ENCODE peak calls at places on chromosome 13, in six cellular contexts. K, C, Y, I, S and N are unnamed samples.

GRCh38 chr13:94322925-94323324 is 156.6 kb downstream of the DCT start:
- DNase-seq in K (no peak), C (no peak), Y (no peak), I (no peak), S (peak), N (no peak)

GRCh38 chr13:72953391-72953960 is 105.3 kb upstream of the KLF5 start:
- DNase-seq in K (peak), C (peak), Y (no peak), I (no peak), S (no peak), N (no peak)

GRCh38 chr13:84658881-84659661 is 776.8 kb upstream of the SLITRK1 start:
- DNase-seq in K (no peak), C (no peak), Y (peak), I (peak), S (no peak), N (no peak)

GRCh38 chr13:36639610-36640009 is 34.2 kb upstream of the SERTM1 start:
- DNase-seq in K (no peak), C (no peak), Y (no peak), I (no peak), S (no peak), N (no peak)

GRCh38 chr13:109256866-109257760 is 529.3 kb downstream of the IRS2 start:
- DNase-seq in K (no peak), C (peak), Y (peak), I (peak), S (no peak), N (no peak)

GRCh38 chr13:66492479-66492878 is 737.7 kb downstream of the PCDH9 start:
- DNase-seq in K (no peak), C (no peak), Y (no peak), I (no peak), S (no peak), N (peak)

GRCh38 chr13:100203696-100204367 is 114.9 kb downstream of the PCCA start:
- DNase-seq in K (no peak), C (no peak), Y (peak), I (peak), S (peak), N (peak)

GRCh38 chr13:110368408-110368807 is 61.3 kb downstream of the COL4A2 start:
- DNase-seq in K (no peak), C (no peak), Y (peak), I (no peak), S (no peak), N (no peak)

GRCh38 chr13:104171132-104171531 is 1104.9 kb upstream of the SLC10A2 start:
- DNase-seq in K (no peak), C (no peak), Y (no peak), I (no peak), S (no peak), N (no peak)

GRCh38 chr13:41064493-41064892 is 3.2 kb downstream of the WBP4 start:
- DNase-seq in K (no peak), C (no peak), Y (peak), I (peak), S (no peak), N (no peak)

GRCh38 chr13:67238861-67239260 is 8.7 kb upstream of the PCDH9 start:
- DNase-seq in K (no peak), C (no peak), Y (no peak), I (no peak), S (no peak), N (no peak)

GRCh38 chr13:111976474-111977183 is 90.3 kb upstream of the SOX1 start:
- DNase-seq in K (no peak), C (no peak), Y (no peak), I (no peak), S (no peak), N (no peak)

GRCh38 chr13:97113231-97114001 is 108.7 kb upstream of the MBNL2 start:
- DNase-seq in K (peak), C (no peak), Y (no peak), I (peak), S (no peak), N (no peak)

GRCh38 chr13:44075113-44075512 is 195.4 kb downstream of the LACC1 start:
- DNase-seq in K (no peak), C (no peak), Y (no peak), I (no peak), S (no peak), N (no peak)

GRCh38 chr13:62643007-62643483 is 1227.4 kb upstream of the PCDH20 start:
- DNase-seq in K (no peak), C (no peak), Y (peak), I (no peak), S (no peak), N (peak)

GRCh38 chr13:27263438-27263837 is 7.2 kb upstream of the RASL11A start:
- DNase-seq in K (no peak), C (no peak), Y (no peak), I (no peak), S (no peak), N (no peak)

GRCh38 chr13:72643339-72643989 is 84.0 kb downstream of the MZT1 start:
- DNase-seq in K (peak), C (peak), Y (peak), I (peak), S (peak), N (peak)

GRCh38 chr13:74070065-74070464 is 64.1 kb downstream of the KLF12 start:
- DNase-seq in K (no peak), C (no peak), Y (no peak), I (no peak), S (no peak), N (peak)

GRCh38 chr13:40673414-40673813 is 7.0 kb upstream of the FOXO1 start:
- DNase-seq in K (no peak), C (no peak), Y (no peak), I (no peak), S (no peak), N (no peak)

GRCh38 chr13:107339209-107339608 is 771.3 kb upstream of the ARGLU1 start:
- DNase-seq in K (no peak), C (no peak), Y (peak), I (no peak), S (no peak), N (no peak)

GRCh38 chr13:94382520-94382919 is 97.0 kb downstream of the DCT start:
- DNase-seq in K (no peak), C (no peak), Y (no peak), I (no peak), S (no peak), N (no peak)

GRCh38 chr13:23430664-23431063 is 2.8 kb downstream of the SACS start:
- DNase-seq in K (no peak), C (no peak), Y (no peak), I (no peak), S (no peak), N (no peak)

GRCh38 chr13:23433171-23434153 is at the start of gene SACS:
- DNase-seq in K (peak), C (peak), Y (peak), I (peak), S (peak), N (no peak)

GRCh38 chr13:23432589-23432988 is 913 bp downstream of the SACS start:
- DNase-seq in K (no peak), C (no peak), Y (peak), I (no peak), S (no peak), N (no peak)

GRCh38 chr13:23428183-23428528 is 5.3 kb downstream of the SACS start:
- DNase-seq in K (no peak), C (no peak), Y (peak), I (no peak), S (no peak), N (no peak)

GRCh38 chr13:23427342-23428182 is 5.9 kb downstream of the SACS start:
- DNase-seq in K (peak), C (peak), Y (peak), I (peak), S (no peak), N (no peak)
- H3K4me3 ChIP-seq in K (no peak), C (no peak), Y (no peak), I (peak), S (no peak), N (no peak)

DNA sequence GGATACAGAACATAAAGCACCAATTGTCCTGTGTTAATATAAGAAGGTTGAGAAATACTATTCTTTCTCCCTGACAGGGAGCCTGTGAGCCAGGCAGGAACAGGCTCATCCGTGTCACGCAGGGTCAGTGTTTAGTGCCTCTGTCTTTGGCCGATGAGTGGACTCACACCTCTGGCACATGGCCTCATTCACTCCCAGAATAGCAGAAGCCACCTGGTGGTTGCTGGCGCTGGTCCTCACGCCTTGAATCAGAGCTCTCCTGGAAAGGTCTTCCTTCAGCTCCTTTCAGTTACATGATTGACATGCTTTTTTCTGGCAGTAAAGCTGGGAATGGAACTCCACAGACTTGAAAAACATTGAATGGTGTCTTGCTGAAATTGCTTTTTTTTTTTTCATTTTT is 28.1 kb upstream of the SIAH3 start:
- DNase-seq in K (peak), C (no peak), Y (no peak), I (no peak), S (peak), N (peak)
- TF ChIP-seq CTCF in K (no peak), C (peak), Y (no peak), I (no peak), S (no peak), N (peak)

DNA sequence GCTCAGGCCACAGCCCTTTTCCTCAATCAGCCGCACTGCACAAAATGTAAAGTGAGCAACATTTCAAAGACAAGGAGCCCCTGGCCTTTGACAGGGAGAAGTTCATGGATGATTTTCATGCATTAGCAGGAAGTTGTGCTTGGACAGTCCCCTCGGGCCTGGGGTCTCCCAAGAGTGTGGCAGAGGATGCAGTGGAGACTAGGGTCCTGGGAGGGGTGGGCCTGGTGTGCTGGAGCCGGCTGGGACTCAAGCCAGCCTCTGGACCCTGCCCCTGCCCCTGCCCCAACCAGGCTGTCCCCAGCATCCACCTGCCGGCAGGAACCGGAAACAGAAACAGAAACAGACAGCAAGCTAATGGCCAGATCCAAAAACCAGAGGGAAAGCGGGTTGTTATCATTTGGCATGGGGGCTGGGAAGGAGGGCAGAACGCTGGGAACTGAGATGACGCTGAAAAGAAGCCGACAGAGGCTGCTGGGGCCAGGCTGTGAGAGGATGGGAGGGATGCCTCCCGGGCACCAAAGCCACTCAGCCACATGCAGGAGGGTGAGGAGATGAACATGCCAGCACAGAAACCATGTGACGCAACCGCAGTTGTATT is 2.3 kb downstream of the GAS6 start:
- DNase-seq in K (no peak), C (peak), Y (no peak), I (no peak), S (no peak), N (no peak)
- H3K4me3 ChIP-seq in K (no peak), C (no peak), Y (peak), I (peak), S (no peak), N (no peak)

DNA sequence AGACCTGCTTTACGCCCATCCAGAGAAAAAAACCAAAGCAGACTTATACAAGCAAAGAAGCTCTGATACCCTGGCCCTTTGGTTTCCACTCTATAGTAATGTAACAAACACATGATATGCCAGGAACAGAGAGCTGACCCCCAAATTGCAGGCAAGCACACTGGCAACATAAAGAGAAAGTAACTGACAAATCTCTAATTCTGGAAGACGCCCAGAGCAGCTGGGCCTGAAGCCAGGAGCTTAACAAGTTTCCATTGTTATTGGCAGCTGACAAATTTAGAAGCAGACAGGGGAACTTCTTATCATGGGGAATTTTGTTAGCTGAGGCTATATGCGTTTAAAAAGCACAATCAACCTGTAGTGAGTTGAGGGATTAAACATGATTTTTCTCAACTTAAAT is 158.0 kb downstream of the DLEU7 start:
- DNase-seq in K (peak), C (peak), Y (no peak), I (peak), S (no peak), N (peak)
- TF ChIP-seq CTCF in K (no peak), C (no peak), Y (no peak), I (no peak), S (no peak), N (no peak)